ENCODE peak calls at places on chromosomes 2 and 18, in four cellular contexts. X, M, B and G are unnamed samples.

GRCh38 chr2:189580267-189580661 is 322 bp downstream of the SLC40A1 start:
- DNase-seq in X (no peak), M (no peak), B (peak), G (no peak)

GRCh38 chr2:189698020-189698887 is 23.8 kb downstream of the ANKAR start:
- DNase-seq in X (no peak), M (peak), B (peak), G (no peak)

GRCh38 chr2:197078535-197078934 is 152.0 kb upstream of the PGAP1 start:
- DNase-seq in X (no peak), M (no peak), B (no peak), G (no peak)

GRCh38 chr2:108616731-108617161 is 82.5 kb downstream of the LIMS1 start:
- DNase-seq in X (no peak), M (peak), B (peak), G (no peak)

GRCh38 chr2:200365209-200365608 is 58.7 kb downstream of the SPATS2L start:
- DNase-seq in X (no peak), M (no peak), B (no peak), G (no peak)

GRCh38 chr2:16244966-16245320 is 304.6 kb downstream of the MYCN start:
- DNase-seq in X (no peak), M (no peak), B (no peak), G (no peak)

GRCh38 chr18:37330173-37330572 is 235.4 kb downstream of the CELF4 start:
- DNase-seq in X (no peak), M (no peak), B (no peak), G (no peak)

GRCh38 chr2:160491922-160492371 is 1.7 kb downstream of the RBMS1 start:
- DNase-seq in X (no peak), M (no peak), B (no peak), G (peak)

GRCh38 chr2:102025016-102025491 is 33.3 kb downstream of the IL1R2 start:
- DNase-seq in X (no peak), M (no peak), B (no peak), G (no peak)

GRCh38 chr2:218995561-218995960 is 2.3 kb upstream of the CRYBA2 start:
- DNase-seq in X (no peak), M (no peak), B (no peak), G (no peak)

GRCh38 chr2:240164586-240164985 is 24.1 kb upstream of the OTOS start:
- DNase-seq in X (no peak), M (no peak), B (no peak), G (no peak)

GRCh38 chr2:157572725-157573124 is 55.9 kb downstream of the ACVR1C start:
- DNase-seq in X (no peak), M (peak), B (no peak), G (no peak)

GRCh38 chr18:3162181-3162580 is 57.6 kb downstream of the MYOM1 start:
- DNase-seq in X (no peak), M (no peak), B (no peak), G (no peak)

GRCh38 chr2:188787661-188788044 is 186.5 kb upstream of the COL3A1 start:
- DNase-seq in X (no peak), M (no peak), B (peak), G (no peak)

GRCh38 chr18:25310045-25310444 is 41.9 kb downstream of the ZNF521 start:
- DNase-seq in X (no peak), M (peak), B (no peak), G (no peak)

GRCh38 chr2:31384351-31384750 is 30.2 kb downstream of the XDH start:
- DNase-seq in X (peak), M (no peak), B (no peak), G (no peak)

GRCh38 chr18:1308686-1309085 is 404.0 kb downstream of the ADCYAP1 start:
- DNase-seq in X (no peak), M (no peak), B (no peak), G (no peak)

GRCh38 chr2:182854405-182855105 is 11.9 kb downstream of the FRZB start:
- DNase-seq in X (no peak), M (no peak), B (no peak), G (no peak)

GRCh38 chr2:14587119-14587518 is 45.4 kb upstream of the LRATD1 start:
- DNase-seq in X (no peak), M (no peak), B (no peak), G (no peak)